ENCODE peak calls at places on chromosomes 4 and X, in ten cellular contexts. B, U, K, N, A, Q, O, D, M and Z are unnamed samples.

GRCh38 chr4:98618670-98619069 is 39.7 kb downstream of the TSPAN5 start:
- DNase-seq in B (no peak), U (no peak), K (no peak), N (no peak), A (no peak), Q (no peak), O (no peak), D (no peak), M (no peak), Z (no peak)

GRCh38 chr4:74395633-74396032 is 30.7 kb downstream of the EREG start:
- DNase-seq in B (peak), U (no peak), K (no peak), N (no peak), A (no peak), Q (no peak), O (no peak), D (no peak), M (no peak), Z (no peak)

GRCh38 chr4:158170691-158171455 is 2.0 kb downstream of the GASK1B start:
- DNase-seq in B (peak), U (no peak), K (no peak), N (peak), A (no peak), Q (no peak), O (no peak), D (no peak), M (peak), Z (peak)

GRCh38 chrX:48695524-48695875 is 1.0 kb upstream of the SUV39H1 start:
- DNase-seq in B (peak), U (no peak), K (no peak), N (no peak), A (peak), Q (no peak), O (no peak), D (no peak), M (no peak), Z (no peak)

GRCh38 chrX:110748256-110748811 is 47.3 kb downstream of the CHRDL1 start:
- DNase-seq in B (no peak), U (no peak), K (no peak), N (no peak), A (no peak), Q (no peak), O (no peak), D (no peak), M (no peak), Z (no peak)

GRCh38 chr4:2767046-2767704 is 11.0 kb upstream of the TNIP2 start:
- DNase-seq in B (no peak), U (no peak), K (no peak), N (no peak), A (no peak), Q (no peak), O (no peak), D (no peak), M (no peak), Z (no peak)

GRCh38 chr4:118398226-118399090 is 45.7 kb upstream of the PRSS12 start:
- DNase-seq in B (no peak), U (no peak), K (no peak), N (no peak), A (no peak), Q (no peak), O (no peak), D (no peak), M (no peak), Z (no peak)

GRCh38 chr4:162661913-162662312 is 498.1 kb upstream of the FSTL5 start:
- DNase-seq in B (no peak), U (no peak), K (no peak), N (no peak), A (no peak), Q (no peak), O (no peak), D (no peak), M (no peak), Z (no peak)

GRCh38 chrX:45571453-45571852 is 370.8 kb upstream of the DIPK2B start:
- DNase-seq in B (no peak), U (no peak), K (peak), N (no peak), A (no peak), Q (no peak), O (no peak), D (no peak), M (no peak), Z (no peak)

GRCh38 chr4:95548738-95549245 is at the start of gene UNC5C:
- DNase-seq in B (peak), U (no peak), K (peak), N (no peak), A (peak), Q (no peak), O (peak), D (peak), M (peak), Z (no peak)